ENCODE peak calls at places on chromosomes 5 and 9, in five cellular contexts. W is upper lobe of right lung; K is neural crest cell; U is SK-N-SH; V is CD8-positive, alpha-beta T cell. F is an unnamed sample.

GRCh38 chr5:180334176-180334575 is 19.0 kb downstream of the GFPT2 start:
- DNase-seq in W (no peak), K (no peak), U (no peak), V (no peak), F (no peak)

GRCh38 chr5:38591450-38591849 is 35.0 kb upstream of the LIFR start:
- DNase-seq in W (no peak), K (no peak), U (no peak), V (no peak), F (no peak)

GRCh38 chr9:708556-709432 is 132.7 kb upstream of the DMRT1 start:
- DNase-seq in W (no peak), K (no peak), U (no peak), V (no peak), F (no peak)

GRCh38 chr5:132576123-132576522 is 19.3 kb downstream of the RAD50 start:
- DNase-seq in W (no peak), K (no peak), U (no peak), V (no peak), F (no peak)

GRCh38 chr5:168669668-168670378 is 90.7 kb upstream of the PANK3 start:
- DNase-seq in W (no peak), K (no peak), U (no peak), V (no peak), F (peak; percentile 75)

GRCh38 chr5:154603978-154604679 is 126.1 kb upstream of the HAND1 start:
- DNase-seq in W (peak; percentile 82), K (no peak), U (peak; percentile 91), V (no peak), F (no peak)

GRCh38 chr5:27830551-27830950 is 792.2 kb upstream of the CDH9 start:
- DNase-seq in W (no peak), K (no peak), U (no peak), V (no peak), F (no peak)

GRCh38 chr9:127495884-127496555 is 44.7 kb downstream of the LRSAM1 start:
- DNase-seq in W (no peak), K (no peak), U (no peak), V (no peak), F (no peak)

GRCh38 chr9:79570449-79571308 is 1.1 kb upstream of the TLE4 start:
- DNase-seq in W (peak; percentile 79), K (peak; percentile 56), U (peak; percentile 71), V (no peak), F (peak; percentile 89)

GRCh38 chr9:93258818-93259489 is 75.0 kb downstream of the WNK2 start:
- DNase-seq in W (peak; percentile 48), K (no peak), U (peak; percentile 30), V (no peak), F (peak; percentile 77)

GRCh38 chr9:19232830-19233194 is 2.3 kb downstream of the DENND4C start:
- DNase-seq in W (no peak), K (no peak), U (peak; percentile 21), V (no peak), F (no peak)

GRCh38 chr5:107414802-107415201 is 255.9 kb downstream of the EFNA5 start:
- DNase-seq in W (no peak), K (no peak), U (no peak), V (no peak), F (no peak)

GRCh38 chr9:116452634-116453033 is 234.5 kb upstream of the TRIM32 start:
- DNase-seq in W (no peak), K (no peak), U (no peak), V (no peak), F (no peak)

GRCh38 chr9:33044677-33045282 is 19.7 kb downstream of the DNAJA1 start:
- DNase-seq in W (no peak), K (no peak), U (peak; percentile 64), V (no peak), F (no peak)

GRCh38 chr9:123372766-123373446 is 16.9 kb downstream of the CRB2 start:
- DNase-seq in W (no peak), K (no peak), U (no peak), V (no peak), F (no peak)

GRCh38 chr9:95350266-95350665 is 32.8 kb upstream of the FANCC start:
- DNase-seq in W (no peak), K (no peak), U (no peak), V (no peak), F (no peak)

GRCh38 chr5:159010611-159011497 is 88.9 kb downstream of the EBF1 start:
- DNase-seq in W (no peak), K (no peak), U (peak; percentile 14), V (no peak), F (no peak)

GRCh38 chr9:79189511-79189924 is 382.2 kb upstream of the TLE4 start:
- DNase-seq in W (no peak), K (no peak), U (peak; percentile 16), V (no peak), F (no peak)

GRCh38 chr9:132973713-132974112 is 4.8 kb upstream of the GFI1B start:
- DNase-seq in W (no peak), K (no peak), U (peak; percentile 62), V (no peak), F (no peak)

GRCh38 chr9:94084314-94084713 is at the start of gene PTPDC1:
- DNase-seq in W (no peak), K (peak; percentile 39), U (peak; percentile 65), V (no peak), F (no peak)

GRCh38 chr5:43601454-43602260 is 1.3 kb upstream of the NNT start:
- DNase-seq in W (no peak), K (no peak), U (peak; percentile 43), V (no peak), F (no peak)

GRCh38 chr5:72383280-72384205 is 63.4 kb downstream of the PTCD2 start:
- DNase-seq in W (no peak), K (no peak), U (no peak), V (no peak), F (no peak)

GRCh38 chr5:33761139-33761538 is 130.7 kb downstream of the ADAMTS12 start:
- DNase-seq in W (no peak), K (no peak), U (no peak), V (no peak), F (no peak)
- TF ChIP-seq CTCF in W (no peak), K (no peak), U (no peak), V (no peak), F (no peak)

GRCh38 chr5:54518146-54519082 is 855 bp downstream of the SNX18 start:
- DNase-seq in W (peak; percentile 86), K (peak; percentile 31), U (peak; percentile 82), V (peak; percentile 43), F (no peak)
- TF ChIP-seq CTCF in W (no peak), K (no peak), U (no peak), V (no peak), F (peak; percentile 2)

GRCh38 chr5:40734986-40735385 is 20.8 kb downstream of the TTC33 start:
- DNase-seq in W (no peak), K (no peak), U (no peak), V (no peak), F (no peak)
- TF ChIP-seq CTCF in W (no peak), K (no peak), U (no peak), V (no peak), F (no peak)

GRCh38 chr5:2017540-2018389 is 135.0 kb upstream of the IRX4 start:
- DNase-seq in W (no peak), K (peak; percentile 38), U (peak; percentile 42), V (no peak), F (no peak)
- TF ChIP-seq CTCF in W (peak; percentile 32), K (peak; percentile 61), U (peak; percentile 55), V (peak; percentile 55), F (peak; percentile 61)

DNA sequence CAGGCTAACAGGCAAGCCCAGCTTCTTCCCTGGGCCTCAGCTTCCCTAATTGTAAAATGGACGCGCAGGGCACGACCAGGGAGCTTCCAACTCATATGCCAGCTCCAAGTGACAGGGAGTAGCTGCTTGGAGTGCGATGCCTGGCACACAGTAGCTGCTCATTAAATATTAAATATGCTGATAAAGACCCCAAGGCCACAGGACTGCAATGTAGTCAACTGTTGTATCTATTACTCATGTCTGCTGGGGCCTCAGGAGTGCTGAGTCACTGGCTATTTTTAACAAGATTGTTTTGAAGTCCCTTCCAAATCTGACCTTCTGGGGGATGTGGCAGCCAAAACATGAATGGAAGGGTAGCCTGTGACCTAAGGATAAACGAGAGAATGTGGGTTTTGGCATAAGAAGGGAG is 17.7 kb downstream of the TNIP1 start:
- DNase-seq in W (no peak), K (no peak), U (no peak), V (no peak), F (no peak)
- TF ChIP-seq CTCF in W (no peak), K (no peak), U (no peak), V (no peak), F (no peak)

DNA sequence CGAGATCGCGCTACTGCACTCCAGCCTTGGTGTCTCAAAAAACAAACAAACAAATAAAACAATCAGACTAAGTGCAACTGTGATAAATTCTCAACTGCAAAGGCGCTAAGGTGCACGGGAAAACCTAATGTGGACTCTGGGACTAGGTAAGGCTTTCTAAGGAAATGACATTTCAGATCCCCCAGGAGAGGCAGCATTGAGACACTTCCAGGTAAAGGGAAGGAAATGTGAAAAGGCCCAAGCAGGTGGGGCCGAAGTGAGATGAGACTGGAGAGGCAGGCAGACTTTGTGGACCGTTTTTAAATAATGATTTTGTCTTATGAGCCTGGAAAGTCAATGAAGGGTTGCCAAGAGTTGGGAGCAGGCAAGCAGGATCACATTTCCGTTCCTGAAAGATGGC is 1.9 kb upstream of the APBA1 start:
- DNase-seq in W (no peak), K (no peak), U (no peak), V (no peak), F (no peak)
- TF ChIP-seq CTCF in W (no peak), K (no peak), U (peak; percentile 26), V (no peak), F (no peak)

GRCh38 chr5:110345623-110346022 is 380.8 kb downstream of the TMEM232 start:
- DNase-seq in W (no peak), K (no peak), U (no peak), V (no peak), F (no peak)

GRCh38 chr5:110347781-110348180 is 378.7 kb downstream of the TMEM232 start:
- DNase-seq in W (no peak), K (no peak), U (no peak), V (no peak), F (no peak)

GRCh38 chr5:110342683-110343082 is 383.8 kb downstream of the TMEM232 start:
- DNase-seq in W (no peak), K (no peak), U (no peak), V (no peak), F (no peak)

GRCh38 chr5:110346893-110347358 is 379.5 kb downstream of the TMEM232 start:
- DNase-seq in W (no peak), K (no peak), U (no peak), V (no peak), F (no peak)

GRCh38 chr5:110343616-110344015 is 382.9 kb downstream of the TMEM232 start:
- DNase-seq in W (no peak), K (no peak), U (no peak), V (no peak), F (no peak)
- TF ChIP-seq CTCF in W (no peak), K (peak; percentile 31), U (no peak), V (no peak), F (peak; percentile 76)

F was measured in chondrocyte.